ENCODE peak calls at places on chromosome 15, in eight cellular contexts. B is OCI-LY7; X is type B pancreatic cell; H is fibroblast of pulmonary artery; N is cardiac muscle cell; E is CD4-positive, alpha-beta T cell; W is dorsolateral prefrontal cortex; Y is neural crest cell. T is an unnamed sample.

GRCh38 chr15:40310001-40310959 is 2.5 kb upstream of the PLCB2 start:
- DNase-seq in E (peak), W (peak), H (peak), N (peak), X (no peak), Y (peak), B (peak), T (peak)

GRCh38 chr15:96353931-96354730 is 23.6 kb downstream of the NR2F2 start:
- DNase-seq in X (peak), W (no peak), E (no peak), Y (peak), N (peak), B (no peak), H (peak), T (no peak)

GRCh38 chr15:81235781-81236507 is 39.3 kb downstream of the IL16 start:
- DNase-seq in B (no peak), X (no peak), W (peak), N (peak), Y (no peak), E (no peak), H (peak), T (no peak)

GRCh38 chr15:64070965-64071851 is 22.4 kb downstream of the CIAO2A start:
- DNase-seq in B (no peak), H (peak), E (no peak), N (peak), X (no peak), W (no peak), Y (no peak), T (peak)

GRCh38 chr15:34610388-34610787 is 26.9 kb upstream of the GOLGA8B start:
- DNase-seq in H (peak), E (no peak), Y (no peak), B (peak), X (no peak), W (no peak), N (no peak), T (no peak)

GRCh38 chr15:45442497-45443135 is 64.3 kb upstream of the GATM start:
- DNase-seq in H (peak), Y (no peak), E (no peak), X (no peak), N (peak), W (no peak), B (no peak), T (no peak)

GRCh38 chr15:29854413-29854812 is 32.1 kb upstream of the TJP1 start:
- DNase-seq in X (no peak), W (no peak), E (no peak), H (no peak), Y (no peak), B (no peak), N (no peak), T (no peak)

GRCh38 chr15:52642386-52643361 is 36.5 kb downstream of the ATOSA start:
- DNase-seq in N (peak), X (no peak), Y (no peak), E (no peak), W (no peak), B (no peak), H (peak), T (no peak)

GRCh38 chr15:68157074-68157473 is 48.1 kb downstream of the CALML4 start:
- DNase-seq in W (no peak), X (no peak), E (no peak), H (no peak), B (no peak), Y (no peak), N (no peak), T (no peak)

GRCh38 chr15:42131006-42131405 is 25.4 kb downstream of the PLA2G4F start:
- DNase-seq in B (no peak), N (no peak), Y (no peak), H (no peak), X (no peak), E (no peak), W (no peak), T (no peak)

GRCh38 chr15:60718661-60719069 is 239.7 kb upstream of the ICE2 start:
- DNase-seq in H (no peak), E (no peak), N (peak), B (no peak), Y (no peak), X (no peak), W (no peak), T (no peak)

GRCh38 chr15:28911295-28911979 is 25.7 kb downstream of the APBA2 start:
- DNase-seq in E (no peak), H (no peak), W (no peak), X (no peak), Y (no peak), N (no peak), B (no peak), T (no peak)

GRCh38 chr15:94168250-94168649 is 63.1 kb upstream of the MCTP2 start:
- DNase-seq in N (no peak), H (no peak), X (no peak), B (peak), W (no peak), E (no peak), Y (no peak), T (no peak)

GRCh38 chr15:67133738-67134576 is 68.6 kb downstream of the SMAD3 start:
- DNase-seq in H (peak), X (no peak), N (peak), W (no peak), Y (no peak), E (peak), B (peak), T (no peak)

GRCh38 chr15:35980719-35981118 is 434.8 kb upstream of the DPH6 start:
- DNase-seq in W (no peak), B (no peak), Y (no peak), E (no peak), X (no peak), N (no peak), H (peak), T (no peak)

GRCh38 chr15:35674873-35675781 is 129.2 kb upstream of the DPH6 start:
- DNase-seq in Y (no peak), W (no peak), E (no peak), H (peak), N (peak), B (no peak), X (no peak), T (no peak)

GRCh38 chr15:39273805-39274411 is 307.0 kb upstream of the THBS1 start:
- DNase-seq in E (no peak), X (no peak), B (no peak), Y (no peak), H (peak), W (no peak), N (peak), T (no peak)

GRCh38 chr15:62403164-62403809 is 238.2 kb upstream of the C2CD4B start:
- DNase-seq in N (peak), B (no peak), E (no peak), H (peak), Y (no peak), X (no peak), W (no peak), T (no peak)

GRCh38 chr15:93179072-93179471 is 90.1 kb upstream of the RGMA start:
- DNase-seq in B (peak), N (peak), Y (no peak), H (no peak), W (no peak), E (no peak), X (no peak), T (no peak)

GRCh38 chr15:71338827-71339542 is 223.7 kb downstream of the THSD4 start:
- DNase-seq in N (no peak), Y (no peak), H (no peak), B (no peak), W (no peak), E (no peak), X (no peak), T (no peak)

GRCh38 chr15:78290222-78290621 is 9.2 kb downstream of the SKIC8 start:
- DNase-seq in X (no peak), W (no peak), E (no peak), H (no peak), N (no peak), B (no peak), Y (no peak), T (no peak)

GRCh38 chr15:29046281-29046810 is 160.6 kb downstream of the APBA2 start:
- DNase-seq in W (no peak), X (no peak), Y (no peak), H (no peak), N (no peak), E (no peak), B (no peak), T (no peak)

GRCh38 chr15:64705006-64705405 is 70.4 kb downstream of the RBPMS2 start:
- DNase-seq in W (no peak), N (no peak), E (no peak), X (no peak), Y (no peak), B (no peak), H (no peak), T (no peak)

GRCh38 chr15:51310064-51310463 is 28.3 kb downstream of the CYP19A1 start:
- DNase-seq in W (no peak), B (no peak), Y (no peak), H (peak), N (peak), E (no peak), X (no peak), T (no peak)

GRCh38 chr15:80142646-80143045 is 10.2 kb upstream of the FAH start:
- DNase-seq in X (no peak), N (no peak), B (no peak), H (no peak), W (no peak), Y (no peak), E (no peak), T (no peak)

GRCh38 chr15:38670142-38671002 is 105.8 kb upstream of the RASGRP1 start:
- DNase-seq in N (no peak), H (no peak), X (no peak), Y (no peak), W (no peak), E (peak), B (peak), T (no peak)

GRCh38 chr15:22240951-22241350 is 160.6 kb downstream of the OR4M2 start:
- DNase-seq in E (no peak), W (no peak), H (no peak), X (no peak), N (no peak), Y (no peak), B (no peak), T (no peak)

GRCh38 chr15:55758580-55758986 is 15.6 kb upstream of the PRTG start:
- DNase-seq in B (peak), W (no peak), N (peak), X (no peak), E (no peak), H (no peak), Y (no peak), T (no peak)

GRCh38 chr15:35657679-35658201 is 111.8 kb upstream of the DPH6 start:
- DNase-seq in B (no peak), W (no peak), Y (no peak), E (no peak), N (peak), X (no peak), H (peak), T (no peak)

GRCh38 chr15:96687388-96688107 is 357.0 kb downstream of the NR2F2 start:
- DNase-seq in H (no peak), X (no peak), Y (no peak), B (no peak), N (no peak), E (no peak), W (no peak), T (no peak)

GRCh38 chr15:88331291-88331690 is 74.8 kb upstream of the NTRK3 start:
- DNase-seq in H (peak), B (peak), X (peak), E (no peak), W (no peak), N (peak), Y (peak), T (no peak)
- TF ChIP-seq CTCF in H (peak), B (peak), X (peak), E (peak), W (no peak), N (peak), Y (peak), T (no peak)

DNA sequence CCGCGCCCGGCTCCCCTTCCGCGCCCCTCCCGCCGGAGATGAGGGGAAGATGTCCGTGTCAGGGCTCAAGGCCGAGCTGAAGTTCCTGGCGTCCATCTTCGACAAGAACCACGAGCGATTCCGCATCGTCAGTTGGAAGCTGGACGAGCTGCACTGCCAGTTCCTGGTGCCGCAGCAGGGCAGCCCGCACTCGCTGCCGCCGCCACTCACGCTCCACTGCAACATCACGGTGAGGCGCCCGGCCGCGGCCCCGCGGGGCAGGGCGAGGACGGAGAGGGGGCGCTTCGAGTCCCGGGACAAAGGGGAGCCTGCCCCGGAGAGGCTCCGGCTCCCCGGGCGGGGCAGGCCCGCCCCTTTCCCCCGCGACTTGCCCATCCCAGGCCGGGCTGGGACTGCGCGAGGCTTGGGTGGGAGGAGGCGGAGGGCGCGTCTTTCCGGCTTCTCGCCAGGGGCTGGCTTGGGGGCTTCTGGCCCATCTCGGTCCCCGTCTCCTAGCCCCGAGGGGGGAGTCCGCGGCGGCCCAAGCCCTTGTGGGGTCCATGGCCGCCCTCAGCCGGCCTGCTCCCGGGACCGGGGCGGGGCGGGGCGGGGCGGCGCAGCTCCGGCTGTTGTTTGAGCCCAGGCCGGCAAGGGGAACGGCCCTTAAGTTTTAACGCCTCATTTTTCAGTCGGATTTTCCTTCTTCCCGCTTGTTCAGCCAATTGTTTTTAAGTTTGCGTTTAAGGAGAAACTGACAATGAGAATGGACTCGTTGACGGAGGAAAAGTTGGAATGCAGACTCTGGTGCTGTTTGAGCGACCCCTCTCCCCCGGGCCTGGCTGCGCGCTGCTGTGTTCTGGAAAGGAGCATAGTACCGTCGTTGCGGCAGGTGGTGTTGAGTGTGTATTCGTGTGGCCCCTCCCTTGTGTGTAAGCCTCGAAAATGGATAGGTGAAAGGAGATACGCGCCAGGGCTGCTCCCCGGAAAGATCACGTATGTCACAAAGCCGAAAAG is 667 bp downstream of the UBE2Q2 start:
- DNase-seq in E (peak), B (peak), N (peak), H (peak), Y (peak), X (peak), W (peak), T (peak)
- TF ChIP-seq CTCF in E (no peak), B (peak), N (no peak), H (no peak), Y (no peak), X (no peak), W (no peak), T (no peak)

GRCh38 chr15:77029166-77030041 is 34.5 kb downstream of the PSTPIP1 start:
- DNase-seq in H (no peak), Y (no peak), E (no peak), X (peak), B (no peak), N (no peak), W (peak), T (peak)

GRCh38 chr15:77030042-77030927 is 35.4 kb downstream of the PSTPIP1 start:
- DNase-seq in W (peak), H (no peak), X (peak), E (peak), N (no peak), Y (peak), B (no peak), T (no peak)

GRCh38 chr15:77031376-77032050 is 36.6 kb downstream of the PSTPIP1 start:
- DNase-seq in W (peak), B (peak), H (no peak), X (peak), Y (peak), N (no peak), E (peak), T (no peak)

GRCh38 chr15:77032052-77032646 is 37.2 kb downstream of the PSTPIP1 start:
- DNase-seq in E (no peak), Y (no peak), B (no peak), N (no peak), X (peak), W (peak), H (no peak), T (no peak)

GRCh38 chr15:77030928-77031375 is 36.0 kb downstream of the PSTPIP1 start:
- DNase-seq in X (peak), W (no peak), H (no peak), B (no peak), Y (peak), E (no peak), N (no peak), T (no peak)
- TF ChIP-seq CTCF in X (no peak), W (no peak), H (no peak), B (no peak), Y (no peak), E (no peak), N (no peak), T (no peak)

GRCh38 chr15:25801586-25802284 is 61.4 kb downstream of the ATP10A start:
- DNase-seq in W (no peak), E (no peak), X (no peak), N (no peak), H (no peak), Y (no peak), B (no peak), T (no peak)

GRCh38 chr15:25802285-25802830 is 60.8 kb downstream of the ATP10A start:
- DNase-seq in W (no peak), Y (no peak), B (no peak), H (no peak), E (no peak), N (no peak), X (no peak), T (no peak)

GRCh38 chr15:25800761-25801515 is 62.2 kb downstream of the ATP10A start:
- DNase-seq in H (no peak), W (no peak), N (no peak), B (no peak), Y (no peak), X (no peak), E (no peak), T (no peak)

GRCh38 chr15:25798207-25798931 is 64.8 kb downstream of the ATP10A start:
- DNase-seq in N (peak), H (no peak), E (no peak), Y (no peak), W (no peak), X (no peak), B (no peak), T (no peak)

DNA sequence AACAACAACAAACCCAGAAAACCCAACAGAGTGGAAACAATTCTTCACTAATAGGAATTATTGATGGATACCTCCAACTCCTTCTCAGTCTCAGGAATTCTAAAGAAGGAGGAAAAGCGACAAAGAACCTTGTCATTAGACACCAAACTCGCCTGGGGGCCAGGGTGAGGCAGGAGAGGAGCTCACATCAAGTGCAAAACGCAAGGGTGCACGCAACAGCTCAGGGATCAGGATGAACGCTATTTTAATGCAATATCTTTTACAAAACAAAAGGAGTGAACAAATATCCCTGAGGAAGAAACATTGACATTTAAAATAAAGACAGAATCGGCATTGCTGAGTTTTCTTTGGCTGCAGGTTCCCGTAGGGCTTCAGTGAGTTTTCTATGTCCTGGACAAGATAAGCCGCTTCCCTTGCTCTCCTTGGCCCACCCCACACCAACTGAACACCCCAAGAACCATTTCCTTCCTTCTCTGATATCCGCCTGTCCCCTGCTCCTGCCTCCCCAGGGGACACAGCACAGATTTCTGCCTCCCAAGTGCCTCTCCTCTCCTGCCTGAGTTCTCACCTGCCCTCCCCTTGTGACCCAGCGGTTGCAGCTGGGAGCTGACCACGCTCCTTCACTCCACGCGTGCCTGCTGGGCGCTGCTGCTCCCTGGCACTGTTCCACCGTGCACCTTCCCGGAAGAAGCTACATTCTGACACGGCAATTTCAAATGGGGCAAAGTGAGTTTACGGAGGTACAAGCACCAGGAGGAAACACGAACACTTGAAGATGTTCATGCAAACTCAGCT is 63.0 kb downstream of the ATP10A start:
- DNase-seq in X (no peak), Y (no peak), H (no peak), W (no peak), B (no peak), E (no peak), N (no peak), T (no peak)
- TF ChIP-seq CTCF in X (no peak), Y (no peak), H (no peak), W (no peak), B (no peak), E (no peak), N (no peak), T (no peak)

GRCh38 chr15:90901799-90902655 is 1.1 kb upstream of the MAN2A2 start:
- DNase-seq in X (peak), E (peak), Y (peak), N (peak), B (peak), H (peak), W (peak), T (no peak)

GRCh38 chr15:90903733-90904536 is 833 bp downstream of the MAN2A2 start:
- DNase-seq in X (no peak), H (no peak), W (no peak), B (no peak), Y (no peak), E (no peak), N (no peak), T (no peak)

GRCh38 chr15:90902996-90903732 is at the start of gene MAN2A2:
- DNase-seq in N (peak), X (peak), Y (peak), E (peak), W (peak), H (peak), B (peak), T (no peak)

GRCh38 chr15:90904746-90905145 is 1.6 kb downstream of the MAN2A2 start:
- DNase-seq in X (no peak), Y (no peak), B (no peak), E (no peak), H (no peak), N (no peak), W (no peak), T (no peak)

DNA sequence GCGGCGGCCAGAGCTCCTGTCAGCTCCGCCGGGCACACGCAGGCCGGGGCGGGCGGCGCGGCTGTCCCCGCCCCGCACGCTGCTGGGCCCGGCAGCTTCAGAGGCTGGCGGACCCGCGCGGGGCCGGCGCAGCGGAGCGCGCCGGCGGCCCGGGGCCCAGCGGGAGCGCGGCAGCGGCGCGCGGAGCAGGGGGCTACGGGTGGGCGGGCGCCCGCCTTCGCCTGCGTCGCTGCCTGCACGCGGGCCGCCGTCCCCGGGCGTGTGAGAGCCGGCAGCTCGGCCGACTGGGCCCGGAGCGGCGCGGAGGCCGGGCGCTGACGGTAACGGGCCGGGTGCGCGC is 476 bp upstream of the MAN2A2 start:
- DNase-seq in Y (no peak), W (no peak), N (no peak), B (no peak), X (no peak), H (no peak), E (no peak), T (no peak)
- TF ChIP-seq CTCF in Y (no peak), W (no peak), N (no peak), B (no peak), X (no peak), H (no peak), E (no peak), T (no peak)

DNA sequence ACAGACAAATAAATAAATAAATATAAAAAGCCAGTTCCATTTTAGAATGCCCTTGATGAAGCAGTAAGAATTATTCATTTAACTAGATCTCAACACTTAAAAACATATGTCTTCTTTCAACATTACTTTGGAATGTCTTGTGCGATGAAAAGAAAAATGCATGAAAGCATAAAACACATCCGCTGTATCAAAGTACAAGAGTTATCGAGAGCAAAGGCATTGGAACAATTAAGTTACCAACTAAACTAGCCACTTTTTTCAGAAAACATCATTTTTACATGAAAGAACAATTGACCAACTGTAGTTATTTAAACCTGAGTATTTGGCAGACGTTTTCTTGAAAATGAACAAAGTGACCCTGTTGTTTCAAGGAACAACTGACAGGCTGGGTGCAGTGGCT is 27.5 kb upstream of the ACAN start:
- DNase-seq in N (no peak), E (no peak), B (no peak), H (no peak), Y (no peak), W (no peak), X (no peak), T (no peak)
- TF ChIP-seq CTCF in N (no peak), E (no peak), B (no peak), H (no peak), Y (no peak), W (no peak), X (no peak), T (no peak)